ENCODE peak calls at places on chromosome 14, in eight cellular contexts. Q is SK-N-SH, L is thoracic aorta, D is fibroblast of lung, W is Panc1, B is IMR-90, X is neural progenitor cell, P is heart right ventricle. J is an unnamed sample. For H3K4me1 and H3K27me3, the result is how much of the 10 kb centered on the place peaks cover.

GRCh38 chr14:104091061-104091926 is 5.8 kb downstream of the ASPG start:
- DNase-seq in Q (peak), L (no peak), D (no peak), W (no peak), B (no peak), X (peak), P (no peak), J (no peak)

GRCh38 chr14:69354383-69355154 is 43.5 kb downstream of the ERH start:
- DNase-seq in Q (no peak), L (no peak), D (no peak), W (no peak), B (peak), X (no peak), P (no peak), J (peak)

GRCh38 chr14:85578925-85579324 is 49.0 kb downstream of the FLRT2 start:
- DNase-seq in Q (no peak), L (no peak), D (no peak), W (no peak), B (no peak), X (no peak), P (no peak), J (no peak)

GRCh38 chr14:50920482-50921225 is 23.6 kb downstream of the PYGL start:
- DNase-seq in Q (no peak), L (no peak), D (peak), W (no peak), B (peak), X (peak), P (no peak), J (no peak)

GRCh38 chr14:99024926-99025325 is 247.1 kb downstream of the BCL11B start:
- DNase-seq in Q (no peak), L (no peak), D (no peak), W (no peak), B (no peak), X (no peak), P (no peak), J (no peak)

GRCh38 chr14:32434180-32434579 is 105.1 kb downstream of the AKAP6 start:
- DNase-seq in Q (no peak), L (no peak), D (no peak), W (no peak), B (no peak), X (no peak), P (no peak), J (no peak)

GRCh38 chr14:85533821-85534271 is 3.9 kb downstream of the FLRT2 start:
- DNase-seq in Q (no peak), L (no peak), D (no peak), W (no peak), B (peak), X (no peak), P (no peak), J (no peak)

GRCh38 chr14:23517650-23518329 is 33.8 kb downstream of the ZFHX2 start:
- DNase-seq in Q (no peak), L (no peak), D (no peak), W (no peak), B (no peak), X (peak), P (no peak), J (no peak)

GRCh38 chr14:106843951-106844483 is 1317.6 kb downstream of the TMEM121 start:
- DNase-seq in Q (peak), L (no peak), D (no peak), W (no peak), B (no peak), X (no peak), P (peak), J (peak)

GRCh38 chr14:58362798-58363412 is 32.8 kb upstream of the TOMM20L start:
- DNase-seq in Q (peak), L (no peak), D (peak), W (peak), B (peak), X (peak), P (no peak), J (no peak)

GRCh38 chr14:94893411-94894160 is 123.7 kb upstream of the GSC start:
- DNase-seq in Q (no peak), L (no peak), D (no peak), W (no peak), B (no peak), X (peak), P (no peak), J (no peak)

GRCh38 chr14:96065661-96066459 is 26.7 kb downstream of the C14orf132 start:
- DNase-seq in Q (peak), L (no peak), D (no peak), W (no peak), B (no peak), X (no peak), P (no peak), J (no peak)

GRCh38 chr14:70822706-70823185 is 13.4 kb upstream of the MAP3K9 start:
- DNase-seq in Q (peak), L (no peak), D (peak), W (no peak), B (peak), X (peak), P (peak), J (no peak)

GRCh38 chr14:23610815-23611289 is 25.3 kb upstream of the DHRS2 start:
- DNase-seq in Q (no peak), L (no peak), D (no peak), W (no peak), B (no peak), X (no peak), P (no peak), J (no peak)

GRCh38 chr14:96160913-96161310 is 43.7 kb upstream of the BDKRB2 start:
- DNase-seq in Q (no peak), L (no peak), D (no peak), W (no peak), B (no peak), X (no peak), P (no peak), J (no peak)

GRCh38 chr14:25884657-25885056 is 713.2 kb downstream of the NOVA1 start:
- DNase-seq in Q (no peak), L (no peak), D (no peak), W (no peak), B (no peak), X (no peak), P (no peak), J (no peak)

GRCh38 chr14:51395361-51395849 is 155.4 kb downstream of the TMX1 start:
- DNase-seq in Q (peak), L (no peak), D (peak), W (no peak), B (peak), X (peak), P (peak), J (no peak)

GRCh38 chr14:102525213-102526143 is 15.9 kb upstream of the ANKRD9 start:
- DNase-seq in Q (no peak), L (no peak), D (peak), W (no peak), B (peak), X (no peak), P (no peak), J (peak)

GRCh38 chr14:87430810-87431209 is 562.2 kb downstream of the GALC start:
- DNase-seq in Q (no peak), L (no peak), D (peak), W (peak), B (peak), X (no peak), P (no peak), J (no peak)

GRCh38 chr14:55760801-55761200 is 180.8 kb downstream of the KTN1 start:
- DNase-seq in Q (no peak), L (no peak), D (no peak), W (no peak), B (no peak), X (no peak), P (no peak), J (no peak)

GRCh38 chr14:94906577-94906976 is 136.7 kb upstream of the GSC start:
- DNase-seq in Q (no peak), L (no peak), D (no peak), W (no peak), B (no peak), X (no peak), P (no peak), J (no peak)

GRCh38 chr14:22579218-22579617 is 9.8 kb downstream of the DAD1 start:
- DNase-seq in Q (no peak), L (no peak), D (no peak), W (no peak), B (no peak), X (peak), P (no peak), J (no peak)

GRCh38 chr14:74634964-74635363 is 22.9 kb upstream of the LTBP2 start:
- DNase-seq in Q (no peak), L (no peak), D (no peak), W (no peak), B (no peak), X (peak), P (no peak), J (no peak)

GRCh38 chr14:101714394-101714793 is 47.1 kb upstream of the PPP2R5C start:
- DNase-seq in Q (no peak), L (no peak), D (no peak), W (no peak), B (no peak), X (no peak), P (no peak), J (no peak)

GRCh38 chr14:91218041-91218440 is 26.5 kb downstream of the GPR68 start:
- DNase-seq in Q (no peak), L (no peak), D (no peak), W (no peak), B (no peak), X (no peak), P (no peak), J (no peak)

GRCh38 chr14:91219505-91220389 is 24.8 kb downstream of the GPR68 start:
- DNase-seq in Q (no peak), L (no peak), D (no peak), W (no peak), B (no peak), X (no peak), P (peak), J (no peak)

GRCh38 chr14:91221270-91221669 is 23.2 kb downstream of the GPR68 start:
- DNase-seq in Q (no peak), L (no peak), D (no peak), W (no peak), B (no peak), X (no peak), P (no peak), J (no peak)

GRCh38 chr14:91223028-91223783 is 21.3 kb downstream of the GPR68 start:
- DNase-seq in Q (no peak), L (no peak), D (no peak), W (no peak), B (no peak), X (no peak), P (no peak), J (no peak)

GRCh38 chr14:91220581-91221000 is 23.9 kb downstream of the GPR68 start:
- DNase-seq in Q (no peak), L (no peak), D (no peak), W (no peak), B (no peak), X (no peak), P (no peak), J (no peak)
- H3K27ac ChIP-seq in Q (no peak), L (no peak), D (no peak), W (no peak), B (no peak), X (no peak), P (no peak), J (no peak)

DNA sequence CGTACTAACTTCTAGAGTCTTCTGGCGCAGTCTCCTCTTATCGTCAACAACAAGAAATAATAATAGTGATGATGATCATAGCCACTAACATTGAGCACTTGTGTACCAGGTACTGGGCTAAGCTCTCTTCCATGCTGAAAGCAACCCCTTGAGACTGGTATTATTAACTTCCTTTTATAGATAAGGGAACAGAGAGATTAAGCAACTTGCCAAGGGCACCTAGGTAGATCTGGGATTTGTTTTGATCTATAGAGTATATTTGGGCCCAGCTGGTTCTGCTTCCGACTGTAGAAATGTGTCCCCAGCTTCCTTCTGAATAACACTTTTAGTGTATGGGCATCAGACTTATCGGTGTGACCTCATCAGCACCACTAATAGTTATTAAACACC is 1.1 kb upstream of the ZNF219 start:
- DNase-seq in Q (no peak), L (no peak), D (no peak), W (no peak), B (no peak), X (no peak), P (no peak), J (no peak)
- H3K4me1 ChIP-seq in Q (under half), L (under half), D (under half), W (under half), B (under half), X (half or more), P (half or more), J (under half)

GRCh38 chr14:97456958-97457357 is 659.8 kb downstream of the VRK1 start:
- DNase-seq in Q (no peak), L (no peak), D (peak), W (no peak), B (no peak), X (no peak), P (no peak), J (no peak)
- H3K27me3 ChIP-seq in Q (under half), L (under half), D (under half), W (under half), B (under half), X (under half), P (half or more), J (under half)

GRCh38 chr14:93047661-93048060 is 68.1 kb downstream of the ITPK1 start:
- DNase-seq in Q (no peak), L (no peak), D (no peak), W (no peak), B (no peak), X (no peak), P (no peak), J (no peak)
- H3K27ac ChIP-seq in Q (peak), L (no peak), D (no peak), W (no peak), B (no peak), X (no peak), P (no peak), J (no peak)

GRCh38 chr14:61565181-61565580 is 130.1 kb upstream of the HIF1A start:
- DNase-seq in Q (no peak), L (no peak), D (peak), W (no peak), B (peak), X (no peak), P (no peak), J (no peak)
- H3K4me1 ChIP-seq in Q (half or more), L (half or more), D (half or more), W (under half), B (half or more), X (under half), P (half or more), J (under half)